ENCODE peak calls at places on chromosomes 4 and X, in four cellular contexts. J is H7, T is colonic mucosa, F is neural progenitor cell. B is an unnamed sample.

GRCh38 chr4:172232966-172233365 is 419.8 kb downstream of the GALNTL6 start:
- DNase-seq in F (peak), T (no peak), J (peak), B (no peak)

GRCh38 chrX:107825698-107826285 is at the start of gene MID2:
- DNase-seq in T (peak), F (peak), J (peak), B (peak)

GRCh38 chr4:48173055-48173991 is 39.3 kb upstream of the TXK start:
- DNase-seq in J (no peak), F (peak), T (no peak), B (no peak)

GRCh38 chr4:87232241-87232640 is 11.8 kb upstream of the KLHL8 start:
- DNase-seq in T (no peak), F (no peak), J (no peak), B (no peak)

GRCh38 chr4:108529984-108530901 is 90.1 kb upstream of the RPL34 start:
- DNase-seq in T (no peak), F (no peak), J (no peak), B (no peak)

GRCh38 chr4:76607266-76607799 is 172.3 kb downstream of the SHROOM3 start:
- DNase-seq in T (no peak), J (no peak), F (peak), B (no peak)

GRCh38 chrX:48897157-48897620 is 379 bp downstream of the TIMM17B start:
- DNase-seq in F (peak), J (peak), T (peak), B (peak)

GRCh38 chr4:160375746-160376452 is 1273.0 kb downstream of the RAPGEF2 start:
- DNase-seq in F (no peak), J (no peak), T (no peak), B (no peak)

GRCh38 chrX:11589573-11590110 is 76.1 kb downstream of the ARHGAP6 start:
- DNase-seq in T (no peak), J (no peak), F (no peak), B (no peak)

GRCh38 chr4:56990109-56990508 is 11.4 kb downstream of the POLR2B start:
- DNase-seq in J (no peak), F (no peak), T (no peak), B (no peak)

GRCh38 chrX:105018865-105019264 is 201.6 kb downstream of the TEX13A start:
- DNase-seq in J (no peak), T (no peak), F (no peak), B (no peak)

DNA sequence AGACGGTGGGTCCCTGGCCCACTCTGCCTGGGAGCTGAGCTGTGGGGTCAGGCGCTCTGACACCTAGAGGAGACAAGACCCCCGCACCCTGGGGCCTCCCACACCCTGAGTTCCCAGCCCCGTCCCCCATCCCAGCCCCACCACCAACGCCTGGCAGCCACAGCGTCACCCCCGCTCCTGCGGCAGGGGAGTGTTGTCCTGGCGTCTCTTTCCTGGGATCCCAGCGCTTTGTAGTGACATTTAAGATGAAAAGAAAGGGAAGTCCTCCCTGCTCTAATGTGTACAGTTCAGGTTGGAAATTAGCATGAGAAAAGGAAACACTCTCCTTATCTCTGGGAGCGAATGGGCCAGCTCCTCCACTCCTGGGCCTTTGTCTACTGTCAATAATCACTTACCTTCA is 112.1 kb downstream of the FAM53A start:
- DNase-seq in J (peak), T (no peak), F (peak), B (peak)
- H3K4me3 ChIP-seq in J (no peak), T (no peak), F (no peak), B (no peak)

GRCh38 chr4:140343303-140343702 is 30.1 kb upstream of the SCOC start:
- DNase-seq in F (no peak), J (no peak), T (peak), B (peak)

GRCh38 chr4:140342620-140343019 is 30.8 kb upstream of the SCOC start:
- DNase-seq in F (no peak), T (no peak), J (no peak), B (no peak)

GRCh38 chr4:140346136-140346535 is 27.3 kb upstream of the SCOC start:
- DNase-seq in F (no peak), J (no peak), T (no peak), B (no peak)

GRCh38 chr4:140344111-140344510 is 29.3 kb upstream of the SCOC start:
- DNase-seq in F (no peak), T (no peak), J (no peak), B (no peak)

GRCh38 chr4:140344621-140345020 is 28.8 kb upstream of the SCOC start:
- DNase-seq in J (peak), T (no peak), F (peak), B (no peak)
- H3K4me3 ChIP-seq in J (no peak), T (no peak), F (no peak), B (no peak)

GRCh38 chr4:73853246-73853704 is at the start of gene PF4V1:
- DNase-seq in T (peak), J (peak), F (peak), B (no peak)
- H3K4me3 ChIP-seq in T (no peak), J (peak), F (peak), B (no peak)

GRCh38 chr4:61553562-61554125 is 353.5 kb downstream of the ADGRL3 start:
- DNase-seq in J (no peak), F (no peak), T (no peak), B (no peak)
- H3K4me3 ChIP-seq in J (no peak), F (no peak), T (no peak), B (no peak)

GRCh38 chr4:110612631-110613269 is 10.1 kb downstream of the PITX2 start:
- DNase-seq in T (no peak), F (no peak), J (peak), B (no peak)

GRCh38 chr4:110611968-110612447 is 10.9 kb downstream of the PITX2 start:
- DNase-seq in T (no peak), J (peak), F (no peak), B (no peak)

GRCh38 chr4:110610620-110610939 is 12.3 kb downstream of the PITX2 start:
- DNase-seq in J (peak), F (no peak), T (no peak), B (no peak)

GRCh38 chr4:110609044-110609750 is 13.7 kb downstream of the PITX2 start:
- DNase-seq in T (no peak), F (peak), J (no peak), B (no peak)

GRCh38 chr4:110610940-110611785 is 11.7 kb downstream of the PITX2 start:
- DNase-seq in T (peak), J (peak), F (no peak), B (no peak)
- H3K4me3 ChIP-seq in T (no peak), J (no peak), F (no peak), B (no peak)

DNA sequence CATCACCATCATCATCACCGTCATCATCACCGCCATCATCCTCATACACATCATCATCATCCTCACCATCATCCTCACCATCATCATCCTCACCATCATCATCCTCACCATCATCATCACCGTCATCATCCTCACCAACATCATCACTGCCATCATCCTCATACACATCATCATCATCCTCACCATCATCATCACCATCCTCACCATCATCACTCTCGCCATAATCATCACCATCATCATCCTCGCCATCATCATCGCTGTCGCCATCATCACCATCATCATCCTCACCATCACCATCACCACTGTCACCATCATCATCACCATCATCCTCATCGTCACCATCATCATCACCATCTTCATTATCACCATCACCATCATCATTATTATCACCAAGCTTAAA is 19.8 kb upstream of the DHRSX start:
- DNase-seq in T (no peak), F (no peak), J (no peak), B (no peak)
- H3K4me3 ChIP-seq in T (no peak), F (no peak), J (no peak), B (no peak)

GRCh38 chrX:130082244-130083106 is 27.8 kb downstream of the ELF4 start:
- DNase-seq in F (no peak), J (peak), T (no peak), B (no peak)
- H3K4me3 ChIP-seq in F (no peak), J (no peak), T (no peak), B (no peak)

GRCh38 chr4:168483786-168484185 is 3.5 kb upstream of the DDX60L start:
- DNase-seq in T (no peak), J (no peak), F (no peak), B (no peak)

GRCh38 chr4:168474660-168475320 is 5.5 kb downstream of the DDX60L start:
- DNase-seq in F (no peak), J (no peak), T (no peak), B (no peak)

GRCh38 chr4:168480991-168481588 is 798 bp upstream of the DDX60L start:
- DNase-seq in F (no peak), T (peak), J (no peak), B (no peak)

GRCh38 chr4:168475745-168476144 is 4.5 kb downstream of the DDX60L start:
- DNase-seq in T (no peak), F (peak), J (peak), B (no peak)

GRCh38 chr4:168478868-168479267 is 1.4 kb downstream of the DDX60L start:
- DNase-seq in F (no peak), J (no peak), T (no peak), B (no peak)
- H3K4me3 ChIP-seq in F (no peak), J (no peak), T (no peak), B (no peak)

GRCh38 chrX:65697173-65697572 is 29.7 kb downstream of the MSN start:
- DNase-seq in J (no peak), F (no peak), T (no peak), B (no peak)
- H3K4me3 ChIP-seq in J (no peak), F (no peak), T (no peak), B (no peak)